ENCODE peak calls at places on chromosomes 2 and 18, in four cellular contexts. U is HCT116, D is T-cell, V is GM12878. J is an unnamed sample.
A peak's percentile ranks its signal among the peaks of the same experiment; 100 is the strongest.

GRCh38 chr18:52694804-52695203 is 354.8 kb downstream of the DCC start:
- ATAC-seq in U (no peak), D (no peak), V (peak; percentile 69), J (no peak)

GRCh38 chr2:75528221-75528977 is 32.3 kb downstream of the EVA1A start:
- ATAC-seq in U (no peak), D (no peak), V (no peak), J (no peak)

GRCh38 chr18:42536442-42536841 is 579.0 kb downstream of the RIT2 start:
- ATAC-seq in U (no peak), D (no peak), V (no peak), J (no peak)

GRCh38 chr18:23977709-23978483 is 36.7 kb upstream of the TTC39C start:
- ATAC-seq in U (no peak), D (peak; percentile 84), V (no peak), J (peak; percentile 59)

GRCh38 chr2:105782123-105782522 is 37.4 kb downstream of the NCK2 start:
- ATAC-seq in U (no peak), D (peak; percentile 10), V (peak; percentile 46), J (no peak)

GRCh38 chr2:164981217-164981990 is 26.1 kb upstream of the SLC38A11 start:
- ATAC-seq in U (peak; percentile 49), D (no peak), V (no peak), J (no peak)

GRCh38 chr18:48820483-48821250 is 130.1 kb downstream of the SMAD7 start:
- ATAC-seq in U (no peak), D (no peak), V (peak; percentile 95), J (peak; percentile 93)

GRCh38 chr18:26134110-26134509 is 441 bp downstream of the PSMA8 start:
- ATAC-seq in U (no peak), D (peak; percentile 63), V (no peak), J (peak; percentile 40)

GRCh38 chr2:29425866-29426265 is 310.7 kb downstream of the CLIP4 start:
- ATAC-seq in U (no peak), D (no peak), V (no peak), J (no peak)

GRCh38 chr2:105879798-105880300 is 135.1 kb downstream of the NCK2 start:
- ATAC-seq in U (no peak), D (no peak), V (no peak), J (peak; percentile 79)

GRCh38 chr2:22628183-22628582 is 756.8 kb upstream of the KLHL29 start:
- ATAC-seq in U (no peak), D (no peak), V (no peak), J (no peak)

GRCh38 chr18:79343567-79344207 is 52.0 kb upstream of the NFATC1 start:
- ATAC-seq in U (no peak), D (no peak), V (no peak), J (no peak)

GRCh38 chr2:50849205-50849604 is 182.7 kb downstream of the NRXN1 start:
- ATAC-seq in U (no peak), D (no peak), V (no peak), J (no peak)

GRCh38 chr2:47095302-47096020 is 59.6 kb downstream of the STPG4 start:
- ATAC-seq in U (no peak), D (no peak), V (no peak), J (no peak)

GRCh38 chr2:26970928-26971627 is 641 bp downstream of the MAPRE3 start:
- ATAC-seq in U (peak; percentile 54), D (peak; percentile 36), V (peak; percentile 38), J (peak; percentile 36)

GRCh38 chr2:211241891-211242290 is 685.5 kb downstream of the CPS1 start:
- ATAC-seq in U (no peak), D (no peak), V (no peak), J (no peak)

GRCh38 chr2:74646829-74647482 is 1.2 kb downstream of the M1AP start:
- ATAC-seq in U (no peak), D (no peak), V (no peak), J (no peak)

GRCh38 chr2:149611100-149611820 is 23.7 kb upstream of the MMADHC start:
- ATAC-seq in U (no peak), D (no peak), V (no peak), J (no peak)

GRCh38 chr2:16719409-16719808 is 53.8 kb upstream of the CYRIA start:
- ATAC-seq in U (no peak), D (no peak), V (no peak), J (no peak)

J was measured in activated T-helper 17 cell treated with anti-CD3 and anti-CD28 coated beads, Interleukin-2, amount 50 U/mL, for 72 hours.